ENCODE peak calls at places on chromosomes 5 and 9, in six cellular contexts. X is cardiac fibroblast, D is progenitor cell of endocrine pancreas, K is foreskin keratinocyte, P is endodermal cell, Q is cardiac muscle cell. L is an unnamed sample.

GRCh38 chr5:89756955-89757354 is 652.6 kb downstream of the CETN3 start:
- DNase-seq in D (no peak), K (no peak), X (peak), P (no peak), Q (peak), L (no peak)

GRCh38 chr5:94993501-94993900 is 291.4 kb downstream of the MCTP1 start:
- DNase-seq in P (no peak), D (no peak), Q (no peak), X (no peak), K (no peak), L (no peak)

GRCh38 chr5:158695595-158696330 is 404.0 kb downstream of the EBF1 start:
- DNase-seq in K (peak), X (peak), Q (peak), P (peak), D (peak), L (no peak)

GRCh38 chr9:70601000-70601929 is 186.8 kb upstream of the KLF9 start:
- DNase-seq in Q (peak), P (peak), X (peak), D (no peak), K (peak), L (peak)

GRCh38 chr5:175697846-175698245 is 40.0 kb downstream of the HRH2 start:
- DNase-seq in D (no peak), P (no peak), Q (no peak), X (no peak), K (no peak), L (no peak)

GRCh38 chr5:55993013-55993412 is 1.8 kb downstream of the IL6ST start:
- DNase-seq in D (no peak), K (peak), P (peak), Q (peak), X (peak), L (no peak)

GRCh38 chr9:133374612-133375115 is 1.2 kb downstream of the SURF4 start:
- DNase-seq in X (peak), D (no peak), P (no peak), Q (no peak), K (no peak), L (no peak)

GRCh38 chr5:10760033-10760975 is 730 bp downstream of the DAP start:
- DNase-seq in X (peak), K (no peak), P (peak), Q (peak), D (no peak), L (peak)

GRCh38 chr5:73131711-73132428 is 11.5 kb downstream of the TMEM171 start:
- DNase-seq in P (no peak), K (no peak), Q (no peak), D (no peak), X (no peak), L (no peak)

GRCh38 chr9:92727716-92728700 is 36.6 kb downstream of the BICD2 start:
- DNase-seq in X (no peak), Q (no peak), K (no peak), P (peak), D (no peak), L (no peak)

GRCh38 chr5:133827830-133828229 is 140.6 kb downstream of the C5orf15 start:
- DNase-seq in X (no peak), K (no peak), Q (no peak), P (no peak), D (no peak), L (no peak)

GRCh38 chr9:137813167-137813566 is 64.4 kb upstream of the CACNA1B start:
- DNase-seq in K (no peak), Q (no peak), D (no peak), P (no peak), X (no peak), L (no peak)

GRCh38 chr9:26975728-26976707 is 19.8 kb downstream of the IFT74 start:
- DNase-seq in X (peak), K (no peak), D (no peak), Q (peak), P (peak), L (no peak)

GRCh38 chr9:109253637-109254284 is 67.1 kb downstream of the EPB41L4B start:
- DNase-seq in K (peak), P (peak), Q (no peak), D (no peak), X (peak), L (no peak)

GRCh38 chr9:87834357-87834756 is 48.3 kb upstream of the SPATA31E1 start:
- DNase-seq in D (no peak), X (no peak), K (no peak), Q (peak), P (peak), L (no peak)

GRCh38 chr9:134224130-134224826 is 59.9 kb upstream of the RNU6ATAC start:
- DNase-seq in X (no peak), P (no peak), K (no peak), D (no peak), Q (no peak), L (peak)

GRCh38 chr5:94832685-94833084 is 214.2 kb downstream of the SLF1 start:
- DNase-seq in K (no peak), P (no peak), Q (no peak), D (no peak), X (no peak), L (no peak)

DNA sequence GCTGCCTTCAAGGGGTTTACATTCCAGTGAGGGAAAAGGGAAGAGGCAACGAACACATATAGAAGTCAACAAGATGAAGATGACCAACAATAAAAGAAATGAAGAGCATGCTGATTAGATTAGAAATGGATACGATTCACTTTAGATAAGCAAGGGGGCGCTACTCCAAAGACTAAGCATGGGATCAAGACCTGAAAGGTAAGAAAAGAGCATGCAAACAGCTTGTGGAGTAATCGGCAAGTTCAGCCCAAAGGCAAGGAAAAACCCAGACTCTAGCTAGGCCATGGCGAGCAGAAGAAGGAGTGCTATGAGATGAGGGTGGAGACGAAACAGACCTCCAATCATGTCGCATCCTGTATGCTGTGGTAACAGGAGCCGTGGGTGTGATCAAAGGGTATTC is 124.4 kb downstream of the FANCC start:
- DNase-seq in K (no peak), Q (no peak), D (no peak), X (no peak), P (peak), L (no peak)
- TF ChIP-seq CTCF in K (peak), Q (no peak), D (no peak), X (no peak), P (peak), L (peak)

GRCh38 chr9:124062172-124062571 is 50.6 kb downstream of the LHX2 start:
- DNase-seq in Q (no peak), K (no peak), P (peak), X (no peak), D (no peak), L (no peak)
- TF ChIP-seq CTCF in Q (peak), K (no peak), P (peak), X (peak), D (no peak), L (no peak)

GRCh38 chr5:60586307-60586901 is 113.6 kb downstream of the DEPDC1B start:
- DNase-seq in K (peak), P (no peak), Q (no peak), X (peak), D (no peak), L (peak)
- TF ChIP-seq CTCF in K (peak), P (peak), Q (peak), X (peak), D (peak), L (peak)

DNA sequence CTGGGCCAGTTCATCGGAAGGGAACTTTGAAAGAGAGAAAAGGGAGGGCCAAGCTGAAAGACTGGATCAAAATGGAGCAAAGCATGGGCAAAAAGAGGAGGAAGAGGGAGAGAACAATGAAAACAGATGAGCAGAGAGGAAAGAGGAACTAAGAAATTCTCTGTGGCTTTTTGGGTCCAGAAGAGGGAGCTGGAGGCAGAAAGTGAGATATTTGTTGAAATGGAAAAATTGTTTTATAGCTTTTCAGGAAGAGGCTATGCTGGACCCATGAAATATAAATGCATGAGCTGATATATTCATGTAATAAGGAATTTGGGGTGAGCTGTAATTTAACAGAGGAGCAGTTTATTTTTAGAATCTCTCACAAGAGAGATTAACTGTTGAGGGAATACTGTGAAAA is 457.3 kb downstream of the DMAC1 start:
- DNase-seq in P (no peak), X (peak), D (no peak), K (no peak), Q (no peak), L (no peak)
- TF ChIP-seq CTCF in P (peak), X (peak), D (no peak), K (no peak), Q (peak), L (peak)

GRCh38 chr9:131840751-131841702 is 101.2 kb upstream of the RAPGEF1 start:
- DNase-seq in K (no peak), P (no peak), Q (no peak), D (no peak), X (no peak), L (no peak)

GRCh38 chr9:131837836-131838235 is 98.0 kb upstream of the RAPGEF1 start:
- DNase-seq in P (no peak), Q (no peak), K (no peak), D (no peak), X (no peak), L (no peak)

GRCh38 chr9:131838581-131839280 is 98.9 kb upstream of the RAPGEF1 start:
- DNase-seq in Q (no peak), P (peak), K (no peak), D (no peak), X (no peak), L (no peak)

GRCh38 chr9:131840220-131840619 is 100.3 kb upstream of the RAPGEF1 start:
- DNase-seq in D (no peak), K (no peak), Q (no peak), X (no peak), P (no peak), L (no peak)

DNA sequence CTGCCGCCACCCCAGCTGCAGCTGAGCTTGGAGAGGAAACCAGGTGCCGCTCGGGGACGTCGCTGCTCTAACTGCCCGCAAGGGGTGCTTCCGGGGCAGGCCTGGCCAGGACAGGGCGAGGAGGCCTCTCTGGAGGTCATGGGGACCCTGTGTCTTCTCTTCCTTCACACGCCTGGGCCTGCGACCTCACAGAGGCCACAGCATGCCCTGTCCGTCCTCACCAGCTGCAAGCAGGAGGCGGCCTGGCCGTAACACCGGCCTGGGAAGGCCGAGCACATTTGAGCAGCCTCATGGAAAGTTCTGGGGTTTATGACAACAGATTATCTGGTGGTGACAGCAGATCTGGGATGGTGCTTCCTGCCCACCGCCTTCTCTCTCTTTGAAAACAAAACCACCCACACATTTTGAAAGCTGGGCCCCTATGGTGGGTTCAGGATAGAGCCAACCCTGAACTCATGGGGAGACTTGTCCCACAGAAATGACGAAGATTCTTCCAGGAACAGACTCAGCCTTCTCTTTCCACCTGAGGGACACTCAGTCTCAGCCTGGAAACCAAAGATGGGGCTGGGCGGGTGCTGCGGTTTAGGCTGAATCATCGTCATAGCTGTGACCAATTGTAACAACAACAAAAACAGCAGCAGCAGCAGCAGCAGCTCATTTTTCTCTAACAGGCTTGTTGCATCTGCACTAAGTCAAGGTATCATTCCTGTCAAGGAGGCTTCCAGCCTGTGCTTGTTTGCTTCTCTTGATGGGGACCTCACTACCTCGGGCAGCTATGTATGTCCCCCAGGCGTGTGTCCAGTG is 99.6 kb upstream of the RAPGEF1 start:
- DNase-seq in Q (no peak), K (peak), P (no peak), D (no peak), X (peak), L (no peak)
- TF ChIP-seq CTCF in Q (no peak), K (no peak), P (no peak), D (no peak), X (no peak), L (no peak)